ENCODE peak calls at places on chromosomes 3 and 15, in nine cellular contexts. M is lower lobe of right lung; Z is brain microvascular endothelial cell; Y is activated T-cell treated with anti-CD3 and anti-CD28 coated beads for 1 hour; X is CD8-positive, alpha-beta T cell; T is T1000; D is GM06990; Q is fibroblast of pulmonary artery; A is frontal cortex. O is an unnamed sample.

GRCh38 chr3:9970020-9970652 is 16.5 kb downstream of the EMC3 start:
- DNase-seq in X (no peak), T (no peak), Q (peak; percentile 61), Z (peak; percentile 12), Y (no peak), M (no peak), A (no peak), D (no peak), O (no peak)

GRCh38 chr15:58346361-58346760 is 85.4 kb upstream of the LIPC start:
- DNase-seq in X (no peak), Y (no peak), Z (no peak), M (peak; percentile 57), T (peak; percentile 76), D (no peak), A (no peak), Q (peak; percentile 49), O (no peak)

GRCh38 chr3:71461098-71461497 is 122.4 kb downstream of the FOXP1 start:
- DNase-seq in T (no peak), Y (no peak), D (no peak), M (no peak), Z (no peak), Q (no peak), X (no peak), A (no peak), O (no peak)

GRCh38 chr3:49022751-49023171 is 840 bp downstream of the NDUFAF3 start:
- DNase-seq in A (no peak), T (no peak), M (peak; percentile 51), D (no peak), Y (no peak), Q (no peak), Z (no peak), X (no peak), O (peak; percentile 90)

GRCh38 chr15:25847066-25847465 is 16.1 kb downstream of the ATP10A start:
- DNase-seq in D (no peak), Z (no peak), T (no peak), Q (no peak), A (no peak), Y (no peak), M (no peak), X (no peak), O (no peak)

GRCh38 chr3:195877767-195878423 is 30.5 kb downstream of the TNK2 start:
- DNase-seq in D (no peak), Y (no peak), Q (no peak), A (no peak), Z (no peak), X (no peak), M (no peak), T (no peak), O (no peak)

GRCh38 chr3:196707566-196707965 is 4.5 kb downstream of the CEP19 start:
- DNase-seq in X (no peak), D (no peak), Z (no peak), Y (no peak), Q (no peak), M (no peak), A (no peak), T (no peak), O (no peak)

GRCh38 chr3:67215690-67216089 is 217.6 kb downstream of the KBTBD8 start:
- DNase-seq in T (no peak), D (no peak), A (no peak), Z (no peak), Y (no peak), X (no peak), M (no peak), Q (no peak), O (no peak)

GRCh38 chr3:107643038-107643883 is 120.5 kb downstream of the BBX start:
- DNase-seq in X (no peak), M (no peak), D (no peak), T (no peak), Y (no peak), A (no peak), Q (no peak), Z (no peak), O (no peak)

GRCh38 chr15:35545316-35545824 is 595 bp downstream of the DPH6 start:
- DNase-seq in Y (peak; percentile 4), A (peak; percentile 6), D (no peak), Q (peak; percentile 73), X (peak; percentile 1), T (peak; percentile 32), Z (peak; percentile 57), M (peak; percentile 63), O (no peak)

GRCh38 chr3:99250272-99250671 is 348.8 kb upstream of the DCBLD2 start:
- DNase-seq in M (no peak), Z (no peak), A (no peak), T (no peak), Y (no peak), Q (no peak), X (no peak), D (no peak), O (no peak)

GRCh38 chr15:22959451-22960101 is 20.6 kb downstream of the CYFIP1 start:
- DNase-seq in Q (no peak), T (no peak), M (no peak), D (no peak), Z (no peak), X (no peak), A (no peak), Y (no peak), O (no peak)

GRCh38 chr15:26864664-26865191 is 2.1 kb upstream of the GABRA5 start:
- DNase-seq in M (no peak), D (no peak), Q (peak; percentile 50), Y (no peak), Z (peak; percentile 30), T (no peak), X (no peak), A (peak; percentile 51), O (no peak)

GRCh38 chr3:62758296-62759066 is 116.7 kb downstream of the CADPS start:
- DNase-seq in D (no peak), Y (no peak), Z (no peak), X (no peak), T (no peak), Q (no peak), M (no peak), A (no peak), O (no peak)

GRCh38 chr3:17806876-17807275 is 64.4 kb upstream of the TBC1D5 start:
- DNase-seq in Y (no peak), M (no peak), A (no peak), Q (no peak), Z (no peak), T (no peak), D (no peak), X (no peak), O (no peak)

GRCh38 chr15:40137907-40138570 is 22.8 kb upstream of the BUB1B start:
- DNase-seq in M (no peak), X (no peak), Z (no peak), D (no peak), Q (no peak), Y (no peak), T (no peak), A (no peak), O (no peak)

GRCh38 chr3:98885851-98886250 is 15.6 kb downstream of the DCBLD2 start:
- DNase-seq in Z (no peak), A (no peak), Q (no peak), T (no peak), D (no peak), X (no peak), Y (no peak), M (no peak), O (no peak)

O was measured in chondrocyte.